ENCODE peak calls at places on chromosomes 3 and 15, in seven cellular contexts. Z is fibroblast of pulmonary artery, T is stomach, I is neural progenitor cell, U is heart right ventricle, Y is IMR-90, J is uterus. A is an unnamed sample.

GRCh38 chr3:46068526-46068925 is 41.2 kb upstream of the XCR1 start:
- DNase-seq in Z (no peak), T (no peak), I (no peak), U (no peak), Y (no peak), J (no peak), A (no peak)

GRCh38 chr3:69761896-69762789 is 22.9 kb downstream of the MITF start:
- DNase-seq in Z (peak; percentile 53), T (no peak), I (no peak), U (no peak), Y (peak; percentile 88), J (no peak), A (no peak)

GRCh38 chr3:74048686-74049085 is 423.9 kb upstream of the PDZRN3 start:
- DNase-seq in Z (no peak), T (no peak), I (no peak), U (no peak), Y (no peak), J (no peak), A (no peak)

GRCh38 chr3:10955694-10956453 is 36.7 kb upstream of the SLC6A1 start:
- DNase-seq in Z (no peak), T (no peak), I (no peak), U (peak; percentile 60), Y (no peak), J (peak; percentile 32), A (peak; percentile 92)

GRCh38 chr3:132229641-132230040 is 87.6 kb upstream of the ACP3 start:
- DNase-seq in Z (no peak), T (no peak), I (no peak), U (no peak), Y (no peak), J (no peak), A (no peak)

GRCh38 chr3:161310649-161311423 is 60.5 kb downstream of the SPTSSB start:
- DNase-seq in Z (no peak), T (no peak), I (no peak), U (no peak), Y (no peak), J (no peak), A (no peak)

GRCh38 chr3:2301361-2301760 is 202.7 kb downstream of the CNTN4 start:
- DNase-seq in Z (no peak), T (no peak), I (no peak), U (no peak), Y (no peak), J (no peak), A (no peak)

GRCh38 chr3:13588221-13588701 is 39.3 kb downstream of the FBLN2 start:
- DNase-seq in Z (no peak), T (no peak), I (no peak), U (no peak), Y (no peak), J (no peak), A (no peak)

GRCh38 chr3:179603831-179604230 is 607 bp downstream of the MRPL47 start:
- DNase-seq in Z (no peak), T (no peak), I (no peak), U (no peak), Y (no peak), J (no peak), A (no peak)

GRCh38 chr15:34203936-34204335 is 6.0 kb downstream of the KATNBL1 start:
- DNase-seq in Z (no peak), T (no peak), I (no peak), U (no peak), Y (no peak), J (no peak), A (no peak)

GRCh38 chr3:96430019-96430541 is 384.3 kb upstream of the EPHA6 start:
- DNase-seq in Z (no peak), T (no peak), I (no peak), U (no peak), Y (no peak), J (no peak), A (no peak)

GRCh38 chr15:43299411-43299810 is 31.0 kb downstream of the LCMT2 start:
- DNase-seq in Z (no peak), T (no peak), I (no peak), U (no peak), Y (no peak), J (no peak), A (no peak)

GRCh38 chr15:55319537-55320325 is 709 bp downstream of the PIGB start:
- DNase-seq in Z (peak; percentile 23), T (peak; percentile 48), I (peak; percentile 7), U (no peak), Y (peak; percentile 5), J (no peak), A (no peak)

DNA sequence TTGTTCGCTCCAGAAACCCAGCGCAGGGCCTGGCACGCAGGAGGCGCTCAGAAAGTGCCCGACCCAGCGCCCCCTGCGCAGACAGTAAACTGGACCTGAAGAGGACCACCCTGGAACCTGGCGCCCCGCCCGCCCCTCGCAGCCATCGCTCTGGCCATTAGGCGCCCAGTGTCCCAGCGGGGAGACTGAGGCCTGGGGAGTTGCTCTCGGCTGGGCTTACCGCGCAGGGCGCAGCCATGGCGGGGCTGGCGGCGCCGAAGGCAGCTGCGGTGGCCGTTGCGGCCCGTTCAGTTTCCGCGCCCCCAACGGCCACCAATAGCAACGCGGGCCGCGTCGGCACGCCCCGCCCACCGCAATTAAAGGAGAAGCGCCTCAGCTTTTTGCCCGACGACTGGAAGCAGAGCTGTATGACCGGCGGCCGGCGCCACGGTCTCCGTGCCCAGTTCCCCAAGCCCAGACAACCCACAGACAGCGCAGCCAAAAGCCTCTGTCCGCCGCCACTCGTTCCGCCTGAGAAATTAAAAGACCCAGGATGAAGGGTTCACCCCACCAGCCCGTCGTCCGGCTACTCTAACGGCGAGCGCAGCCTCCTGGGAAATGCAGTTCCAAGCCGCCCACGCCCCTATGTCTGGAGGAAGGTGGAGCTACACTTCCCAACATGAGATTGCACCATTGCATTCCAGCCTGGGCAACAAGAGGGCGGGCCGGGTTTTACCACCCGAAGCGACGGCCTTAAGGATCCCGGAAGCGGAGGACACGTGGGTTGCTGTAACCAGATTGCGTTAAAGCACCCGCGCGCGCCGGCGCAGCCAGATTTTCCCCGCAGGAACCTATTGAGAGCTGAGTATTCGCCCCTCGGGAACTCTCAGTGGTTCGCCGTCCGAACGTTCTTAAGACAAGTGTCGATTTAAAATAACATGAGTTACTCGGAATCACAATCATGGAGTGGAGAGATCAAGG is at the start of gene POC1A:
- DNase-seq in Z (peak; percentile 99), T (peak; percentile 97), I (peak; percentile 97), U (peak; percentile 97), Y (peak; percentile 98), J (peak; percentile 95), A (peak; percentile 98)
- TF ChIP-seq CTCF in Z (no peak), T (no peak), I (peak; percentile 6), U (peak; percentile 12), Y (no peak), J (peak; percentile 39), A (no peak)

DNA sequence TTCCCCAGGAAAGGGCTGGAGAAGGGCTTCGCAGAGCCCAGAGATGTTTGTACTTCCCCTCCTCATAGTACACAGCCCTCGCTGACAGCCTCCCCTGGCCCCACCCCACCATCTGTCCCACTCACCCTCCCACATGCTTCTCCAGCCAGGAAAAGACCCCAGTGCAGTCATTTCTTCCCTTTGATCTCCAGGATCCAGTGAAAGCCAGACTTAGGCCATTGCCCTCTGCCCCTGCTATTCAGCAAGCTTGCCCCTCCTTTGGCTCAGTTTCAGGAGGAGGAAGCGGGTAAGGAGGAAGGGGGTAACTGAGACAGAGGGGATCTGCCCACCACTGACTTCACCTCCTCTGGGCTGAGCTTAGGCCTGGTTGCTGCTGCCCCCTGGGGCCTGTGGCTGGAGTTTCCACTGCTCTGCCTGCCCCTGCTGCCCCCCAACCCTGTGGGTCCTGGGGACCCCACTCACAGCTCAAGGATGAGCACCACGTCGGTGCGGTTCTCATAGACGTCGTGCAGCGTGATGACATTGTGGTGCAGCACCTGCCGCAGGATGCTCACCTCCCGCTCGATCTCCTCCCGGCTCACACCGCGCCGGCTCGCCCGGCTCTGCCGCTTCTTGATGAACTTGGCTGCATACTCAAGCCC is 63.1 kb downstream of the DAPK2 start:
- DNase-seq in Z (no peak), T (no peak), I (peak; percentile 44), U (no peak), Y (no peak), J (no peak), A (no peak)
- TF ChIP-seq CTCF in Z (no peak), T (no peak), I (peak; percentile 35), U (no peak), Y (peak; percentile 26), J (no peak), A (peak; percentile 27)

GRCh38 chr3:141456328-141456689 is 30.5 kb upstream of the RASA2 start:
- DNase-seq in Z (peak; percentile 36), T (no peak), I (no peak), U (no peak), Y (peak; percentile 84), J (no peak), A (no peak)

GRCh38 chr3:141455603-141456327 is 31.1 kb upstream of the RASA2 start:
- DNase-seq in Z (no peak), T (no peak), I (no peak), U (no peak), Y (no peak), J (no peak), A (no peak)

GRCh38 chr3:141458937-141459510 is 27.8 kb upstream of the RASA2 start:
- DNase-seq in Z (no peak), T (no peak), I (no peak), U (no peak), Y (no peak), J (no peak), A (no peak)

GRCh38 chr3:141460097-141460704 is 26.6 kb upstream of the RASA2 start:
- DNase-seq in Z (peak; percentile 90), T (peak; percentile 91), I (peak; percentile 92), U (peak; percentile 89), Y (peak; percentile 85), J (peak; percentile 87), A (peak; percentile 93)

GRCh38 chr3:141457624-141458236 is 29.1 kb upstream of the RASA2 start:
- DNase-seq in Z (no peak), T (no peak), I (no peak), U (no peak), Y (peak; percentile 55), J (no peak), A (no peak)
- TF ChIP-seq CTCF in Z (no peak), T (no peak), I (no peak), U (no peak), Y (no peak), J (no peak), A (no peak)

GRCh38 chr3:186451371-186451770 is 89.3 kb upstream of the DGKG start:
- DNase-seq in Z (no peak), T (no peak), I (no peak), U (no peak), Y (no peak), J (no peak), A (no peak)

GRCh38 chr3:186454881-186455703 is 89.1 kb downstream of the CRYGS start:
- DNase-seq in Z (no peak), T (no peak), I (no peak), U (no peak), Y (no peak), J (no peak), A (no peak)

GRCh38 chr3:186452517-186452916 is 90.5 kb upstream of the DGKG start:
- DNase-seq in Z (peak; percentile 77), T (peak; percentile 64), I (no peak), U (no peak), Y (peak; percentile 80), J (no peak), A (no peak)

GRCh38 chr3:186456636-186457265 is 87.4 kb downstream of the CRYGS start:
- DNase-seq in Z (no peak), T (no peak), I (peak; percentile 32), U (no peak), Y (no peak), J (no peak), A (no peak)

DNA sequence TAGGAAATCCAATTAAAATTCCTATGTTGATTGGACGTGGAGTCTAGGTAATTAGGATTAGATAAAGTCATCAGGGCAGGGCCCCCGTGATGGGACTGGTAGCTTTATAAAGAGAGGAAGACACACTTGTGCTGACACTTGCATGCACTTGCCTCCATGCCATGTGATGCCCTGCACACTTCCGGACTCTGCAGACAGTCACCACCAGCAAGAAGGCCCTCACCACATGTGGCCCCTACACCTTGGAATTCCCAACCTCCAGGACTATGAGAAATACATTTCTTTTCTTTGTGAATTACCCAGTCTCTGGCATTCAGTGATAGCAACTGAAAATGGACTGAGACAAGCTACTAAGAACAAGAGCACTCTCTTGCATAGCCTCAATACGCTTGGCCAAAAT is 90.6 kb downstream of the CRYGS start:
- DNase-seq in Z (no peak), T (no peak), I (peak; percentile 54), U (no peak), Y (no peak), J (no peak), A (no peak)
- TF ChIP-seq CTCF in Z (no peak), T (no peak), I (no peak), U (no peak), Y (no peak), J (no peak), A (no peak)

A was measured in osteocyte.